ENCODE peak calls at places on chromosome 12, in five cellular contexts. V is AG09309; K is iris pigment epithelial cell; H is stimulated activated naive CD4-positive, alpha-beta T cell treated with Interleukin-2 at 50 U/mL for 16 hours; I is EH. S is an unnamed sample.

GRCh38 chr12:52496590-52497071 is 3.6 kb upstream of the KRT6A start:
- DNase-seq in I (peak), H (no peak), K (peak), V (no peak), S (peak)

GRCh38 chr12:74890237-74890599 is 319.4 kb downstream of the KCNC2 start:
- DNase-seq in V (peak), I (peak), K (peak), H (no peak), S (peak)

GRCh38 chr12:26939192-26939832 is 1.0 kb downstream of the FGFR1OP2 start:
- DNase-seq in H (no peak), I (no peak), K (peak), V (no peak), S (no peak)

GRCh38 chr12:75341873-75342272 is 7.4 kb downstream of the GLIPR1L1 start:
- DNase-seq in H (no peak), I (peak), V (no peak), K (peak), S (no peak)

GRCh38 chr12:128727461-128727860 is 96.3 kb downstream of the SLC15A4 start:
- DNase-seq in H (no peak), V (no peak), K (no peak), I (no peak), S (no peak)

GRCh38 chr12:57621497-57622292 is 10.5 kb downstream of the ARHGEF25 start:
- DNase-seq in V (no peak), I (peak), H (peak), K (no peak), S (no peak)

GRCh38 chr12:79217306-79217705 is 352.7 kb downstream of the SYT1 start:
- DNase-seq in H (no peak), K (no peak), V (no peak), I (no peak), S (no peak)

GRCh38 chr12:117013726-117014125 is 85.5 kb downstream of the TESC start:
- DNase-seq in I (peak), V (no peak), K (peak), H (no peak), S (no peak)

GRCh38 chr12:6925543-6926279 is 2.0 kb upstream of the ATN1 start:
- DNase-seq in I (peak), V (peak), H (no peak), K (peak), S (no peak)

GRCh38 chr12:96322720-96323119 is 77.5 kb downstream of the CDK17 start:
- DNase-seq in I (no peak), H (no peak), V (no peak), K (no peak), S (no peak)

GRCh38 chr12:1083086-1083887 is 92.3 kb downstream of the ERC1 start:
- DNase-seq in I (no peak), K (no peak), V (no peak), H (no peak), S (no peak)

GRCh38 chr12:113010701-113011100 is 32.4 kb downstream of the OAS2 start:
- DNase-seq in H (no peak), K (no peak), I (no peak), V (no peak), S (no peak)

GRCh38 chr12:120290541-120291312 is 976 bp downstream of the RNU4-2 start:
- DNase-seq in V (no peak), H (peak), I (no peak), K (no peak), S (no peak)

GRCh38 chr12:6958609-6959375 is 7.6 kb downstream of the PTPN6 start:
- DNase-seq in K (no peak), I (no peak), V (no peak), H (peak), S (no peak)

GRCh38 chr12:442235-442884 is 17.4 kb upstream of the B4GALNT3 start:
- DNase-seq in K (peak), I (peak), H (no peak), V (no peak), S (peak)

GRCh38 chr12:94948232-94948810 is 55.2 kb downstream of the NDUFA12 start:
- DNase-seq in K (no peak), I (no peak), H (no peak), V (no peak), S (no peak)

GRCh38 chr12:106764738-106765137 is 9.7 kb upstream of the RIC8B start:
- DNase-seq in I (no peak), V (no peak), H (no peak), K (peak), S (no peak)

GRCh38 chr12:49369723-49370145 is 2.5 kb downstream of the SPATS2 start:
- DNase-seq in V (no peak), H (peak), K (peak), I (peak), S (no peak)

GRCh38 chr12:79373896-79374499 is 316.8 kb downstream of the PAWR start:
- DNase-seq in V (no peak), H (no peak), K (peak), I (peak), S (no peak)

GRCh38 chr12:4107436-4107878 is 166.1 kb upstream of the CCND2 start:
- DNase-seq in K (peak), I (peak), V (no peak), H (peak), S (peak)

GRCh38 chr12:109421355-109422087 is 55.6 kb downstream of the KCTD10 start:
- DNase-seq in H (no peak), V (no peak), K (no peak), I (no peak), S (no peak)

GRCh38 chr12:58420496-58420895 is 479.1 kb downstream of the ATP23 start:
- DNase-seq in I (peak), K (peak), H (no peak), V (peak), S (no peak)

GRCh38 chr12:116360579-116361403 is 83.3 kb upstream of the MED13L start:
- DNase-seq in K (no peak), I (no peak), V (no peak), H (no peak), S (no peak)

GRCh38 chr12:105935981-105936380 is 202.8 kb downstream of the NUAK1 start:
- DNase-seq in I (peak), K (peak), H (no peak), V (peak), S (no peak)

GRCh38 chr12:124913474-124914391 is 717 bp downstream of the UBC start:
- DNase-seq in H (no peak), V (no peak), I (peak), K (peak), S (no peak)

GRCh38 chr12:30026621-30027234 is 243.0 kb upstream of the TMTC1 start:
- DNase-seq in I (peak), H (no peak), K (peak), V (peak), S (no peak)

GRCh38 chr12:30792648-30793499 is 38.1 kb upstream of the CAPRIN2 start:
- DNase-seq in H (no peak), V (no peak), I (peak), K (peak), S (no peak)

GRCh38 chr12:119869720-119870119 is 7.4 kb downstream of the CIT start:
- DNase-seq in V (peak), H (no peak), K (peak), I (peak), S (peak)

GRCh38 chr12:83318386-83318971 is 631.8 kb downstream of the TMTC2 start:
- DNase-seq in K (no peak), I (no peak), V (no peak), H (no peak), S (no peak)

GRCh38 chr12:89080797-89081470 is 271.4 kb downstream of the DUSP6 start:
- DNase-seq in K (no peak), I (no peak), H (no peak), V (no peak), S (no peak)

GRCh38 chr12:32134144-32134888 is 27.7 kb downstream of the BICD1 start:
- DNase-seq in I (peak), V (no peak), K (peak), H (peak), S (no peak)

GRCh38 chr12:57617942-57618341 is 6.7 kb downstream of the ARHGEF25 start:
- DNase-seq in I (no peak), V (no peak), H (no peak), K (no peak), S (no peak)

GRCh38 chr12:18158774-18159557 is 69.0 kb upstream of the RERGL start:
- DNase-seq in H (no peak), I (peak), V (no peak), K (peak), S (no peak)